ENCODE peak calls at places on chromosomes 4 and X, in eight cellular contexts. S, T, I, K, M, D, O and E are unnamed samples.

GRCh38 chr4:156388826-156389225 is 435.2 kb upstream of the CTSO start:
- DNase-seq in S (no peak), K (peak; percentile 63), I (no peak), D (peak; percentile 68), O (no peak), T (no peak), M (no peak), E (no peak)

GRCh38 chr4:78014889-78015886 is 41.9 kb upstream of the FRAS1 start:
- DNase-seq in I (no peak), T (no peak), O (no peak), S (no peak), D (no peak), K (no peak), M (no peak), E (no peak)

GRCh38 chr4:163415668-163416067 is 57.9 kb downstream of the TKTL2 start:
- DNase-seq in T (no peak), K (no peak), I (no peak), S (no peak), M (no peak), O (no peak), D (no peak), E (no peak)

GRCh38 chr4:156941940-156942548 is 29.6 kb downstream of the PDGFC start:
- DNase-seq in D (peak; percentile 81), O (peak; percentile 54), T (no peak), S (peak; percentile 34), M (no peak), K (peak; percentile 90), I (peak; percentile 77), E (peak; percentile 85)

GRCh38 chr4:188658958-188659522 is 519.8 kb downstream of the TRIML1 start:
- DNase-seq in M (no peak), I (no peak), T (no peak), D (no peak), K (no peak), O (no peak), S (no peak), E (no peak)

GRCh38 chrX:23890933-23891332 is 16.8 kb downstream of the APOO start:
- DNase-seq in K (no peak), S (no peak), D (no peak), I (no peak), T (no peak), M (no peak), O (no peak), E (no peak)

GRCh38 chr4:136319789-136320470 is 1212.4 kb downstream of the PCDH18 start:
- DNase-seq in O (no peak), D (no peak), K (peak; percentile 84), I (peak; percentile 34), T (no peak), M (no peak), S (no peak), E (no peak)

GRCh38 chr4:40206421-40206820 is 9.6 kb downstream of the RHOH start:
- DNase-seq in S (no peak), D (no peak), I (no peak), K (no peak), T (no peak), O (no peak), M (no peak), E (no peak)

GRCh38 chr4:30208731-30209435 is 511.3 kb upstream of the PCDH7 start:
- DNase-seq in I (no peak), T (no peak), K (peak; percentile 74), D (no peak), S (no peak), O (no peak), M (no peak), E (no peak)

GRCh38 chr4:85039526-85039925 is 73.0 kb upstream of the WDFY3 start:
- DNase-seq in M (no peak), S (no peak), K (peak; percentile 48), D (peak; percentile 64), O (no peak), I (peak; percentile 3), T (no peak), E (no peak)

GRCh38 chr4:7773401-7774187 is 166.1 kb downstream of the AFAP1 start:
- DNase-seq in T (no peak), K (no peak), I (no peak), S (no peak), M (no peak), O (no peak), D (no peak), E (no peak)

GRCh38 chr4:181896609-181897008 is 346.6 kb upstream of the TENM3 start:
- DNase-seq in M (no peak), T (no peak), I (no peak), O (no peak), S (no peak), D (no peak), K (no peak), E (no peak)

GRCh38 chrX:21974011-21974385 is 33.5 kb downstream of the SMS start:
- DNase-seq in D (no peak), I (peak; percentile 46), K (peak; percentile 85), O (no peak), T (peak; percentile 15), S (no peak), M (no peak), E (no peak)

GRCh38 chrX:123976671-123977316 is 15.3 kb downstream of the STAG2 start:
- DNase-seq in S (no peak), M (no peak), O (no peak), D (peak; percentile 62), T (no peak), I (no peak), K (peak; percentile 69), E (no peak)

GRCh38 chr4:153790962-153791551 is 2.2 kb upstream of the SFRP2 start:
- DNase-seq in D (no peak), S (peak; percentile 68), M (peak; percentile 68), O (peak; percentile 78), T (peak; percentile 66), I (peak; percentile 37), K (no peak), E (no peak)

GRCh38 chr4:74777531-74777930 is 16.8 kb downstream of the BTC start:
- DNase-seq in T (no peak), O (no peak), D (no peak), K (peak; percentile 33), M (no peak), S (no peak), I (no peak), E (no peak)

GRCh38 chr4:146114066-146114465 is 61.5 kb upstream of the LSM6 start:
- DNase-seq in O (no peak), M (no peak), I (no peak), S (no peak), K (no peak), D (no peak), T (no peak), E (no peak)

GRCh38 chr4:39037491-39037825 is 5.2 kb upstream of the TMEM156 start:
- DNase-seq in T (no peak), S (no peak), D (peak; percentile 21), K (peak; percentile 33), O (no peak), I (no peak), M (no peak), E (no peak)

GRCh38 chrX:75596178-75596577 is 73.3 kb upstream of the ZDHHC15 start:
- DNase-seq in I (no peak), O (no peak), M (no peak), D (no peak), S (no peak), T (no peak), K (no peak), E (no peak)

GRCh38 chrX:96182366-96182765 is 502.3 kb upstream of the DIAPH2 start:
- DNase-seq in O (peak; percentile 33), D (peak; percentile 27), K (peak; percentile 69), I (peak; percentile 19), S (peak; percentile 7), M (no peak), T (no peak), E (no peak)

GRCh38 chr4:73257995-73258667 is 467 bp downstream of the ANKRD17 start:
- DNase-seq in D (peak; percentile 51), M (no peak), O (no peak), T (peak; percentile 62), S (no peak), I (no peak), K (peak; percentile 35), E (no peak)

GRCh38 chr4:173990126-173990878 is 293.2 kb downstream of the FBXO8 start:
- DNase-seq in K (peak; percentile 29), D (peak; percentile 80), M (no peak), T (no peak), I (peak; percentile 4), O (peak; percentile 11), S (peak; percentile 28), E (no peak)

GRCh38 chr4:48275247-48275646 is 5.6 kb upstream of the TEC start:
- DNase-seq in M (no peak), O (no peak), I (peak; percentile 5), T (peak; percentile 33), K (peak; percentile 55), D (peak; percentile 17), S (peak; percentile 20), E (no peak)

GRCh38 chr4:187383181-187383580 is 612.4 kb upstream of the ZFP42 start:
- DNase-seq in O (no peak), D (no peak), I (no peak), K (peak; percentile 55), T (no peak), S (no peak), M (no peak), E (no peak)

GRCh38 chr4:153364061-153364460 is 19.6 kb downstream of the MND1 start:
- DNase-seq in T (no peak), K (no peak), I (no peak), D (no peak), O (no peak), S (no peak), M (no peak), E (no peak)

GRCh38 chr4:38106301-38106700 is 146.1 kb downstream of the PTTG2 start:
- DNase-seq in D (peak; percentile 86), S (no peak), T (no peak), M (no peak), O (no peak), K (no peak), I (no peak), E (no peak)

GRCh38 chr4:138182838-138183426 is 59.2 kb downstream of the SLC7A11 start:
- DNase-seq in S (peak; percentile 33), O (peak; percentile 7), K (peak; percentile 67), D (peak; percentile 87), I (peak; percentile 24), T (peak; percentile 3), M (no peak), E (no peak)

GRCh38 chr4:106010761-106011160 is 115.5 kb downstream of the NPNT start:
- DNase-seq in T (no peak), S (no peak), M (no peak), O (no peak), D (no peak), K (no peak), I (no peak), E (no peak)
- TF ChIP-seq CTCF in T (no peak), S (no peak), M (no peak), O (no peak), D (no peak), K (no peak), I (no peak), E (no peak)

GRCh38 chrX:2913118-2913517 is 16.0 kb downstream of the ARSD start:
- DNase-seq in M (no peak), K (peak; percentile 15), I (no peak), O (no peak), D (no peak), T (no peak), S (no peak), E (no peak)
- TF ChIP-seq CTCF in M (no peak), K (peak; percentile 48), I (no peak), O (peak; percentile 12), D (no peak), T (no peak), S (no peak), E (peak; percentile 37)

GRCh38 chr4:4271912-4272311 is 18.0 kb downstream of the LYAR start:
- DNase-seq in O (no peak), T (no peak), I (no peak), K (no peak), M (no peak), S (no peak), D (peak; percentile 41), E (no peak)
- TF ChIP-seq CTCF in O (no peak), T (no peak), I (no peak), K (peak; percentile 15), M (no peak), S (no peak), D (no peak), E (no peak)

GRCh38 chr4:12679217-12679616 is 804.9 kb downstream of the RAB28 start:
- DNase-seq in D (peak; percentile 3), I (no peak), M (no peak), O (no peak), T (no peak), S (no peak), K (peak; percentile 1), E (no peak)
- TF ChIP-seq CTCF in D (peak; percentile 23), I (peak; percentile 17), M (no peak), O (peak; percentile 51), T (peak; percentile 40), S (peak; percentile 24), K (peak; percentile 38), E (no peak)